ENCODE peak calls at places on chromosomes 1 and 21, in four cellular contexts. One of them, this sample, is unnamed.

GRCh38 chr1:71587961-71588360 is 507.1 kb upstream of the ZRANB2 start:
- DNase-seq in Calu3: no peak
- DNase-seq in NCI-H2029: peak
- DNase-seq in activated naive CD4-positive, alpha-beta T cell treated with Interleukin-2 at 50 U/mL for 16 hours: no peak
- DNase-seq in this sample: peak

GRCh38 chr21:34012640-34013039 is 60.7 kb upstream of the MRPS6 start:
- DNase-seq in Calu3: no peak
- DNase-seq in NCI-H2029: no peak
- DNase-seq in activated naive CD4-positive, alpha-beta T cell treated with Interleukin-2 at 50 U/mL for 16 hours: no peak
- DNase-seq in this sample: no peak

GRCh38 chr1:243818978-243819377 is 31.1 kb downstream of the AKT3 start:
- DNase-seq in NCI-H2029: no peak
- DNase-seq in Calu3: no peak
- DNase-seq in activated naive CD4-positive, alpha-beta T cell treated with Interleukin-2 at 50 U/mL for 16 hours: no peak
- DNase-seq in this sample: no peak

GRCh38 chr1:235930543-235930942 is 63.8 kb upstream of the LYST start:
- DNase-seq in NCI-H2029: no peak
- DNase-seq in activated naive CD4-positive, alpha-beta T cell treated with Interleukin-2 at 50 U/mL for 16 hours: no peak
- DNase-seq in Calu3: peak
- DNase-seq in this sample: no peak

GRCh38 chr1:214551436-214552173 is at the start of gene PTPN14:
- DNase-seq in NCI-H2029: no peak
- DNase-seq in activated naive CD4-positive, alpha-beta T cell treated with Interleukin-2 at 50 U/mL for 16 hours: no peak
- DNase-seq in Calu3: peak
- DNase-seq in this sample: no peak

GRCh38 chr1:246769306-246769705 is 45.1 kb downstream of the SCCPDH start:
- DNase-seq in Calu3: no peak
- DNase-seq in activated naive CD4-positive, alpha-beta T cell treated with Interleukin-2 at 50 U/mL for 16 hours: no peak
- DNase-seq in NCI-H2029: no peak
- DNase-seq in this sample: no peak

GRCh38 chr21:41898998-41899397 is 19.9 kb upstream of the PRDM15 start:
- DNase-seq in NCI-H2029: no peak
- DNase-seq in Calu3: no peak
- DNase-seq in activated naive CD4-positive, alpha-beta T cell treated with Interleukin-2 at 50 U/mL for 16 hours: no peak
- DNase-seq in this sample: no peak

GRCh38 chr1:59379028-59379728 is 82.3 kb downstream of the FGGY start:
- DNase-seq in Calu3: no peak
- DNase-seq in activated naive CD4-positive, alpha-beta T cell treated with Interleukin-2 at 50 U/mL for 16 hours: no peak
- DNase-seq in NCI-H2029: no peak
- DNase-seq in this sample: no peak

GRCh38 chr1:59697138-59697811 is 117.5 kb upstream of the HOOK1 start:
- DNase-seq in NCI-H2029: no peak
- DNase-seq in activated naive CD4-positive, alpha-beta T cell treated with Interleukin-2 at 50 U/mL for 16 hours: no peak
- DNase-seq in Calu3: peak
- DNase-seq in this sample: no peak

GRCh38 chr21:17343055-17343454 is 169.8 kb upstream of the CXADR start:
- DNase-seq in activated naive CD4-positive, alpha-beta T cell treated with Interleukin-2 at 50 U/mL for 16 hours: no peak
- DNase-seq in Calu3: peak
- DNase-seq in NCI-H2029: no peak
- DNase-seq in this sample: no peak

GRCh38 chr1:6384962-6385672 is 8.4 kb downstream of the ACOT7 start:
- DNase-seq in activated naive CD4-positive, alpha-beta T cell treated with Interleukin-2 at 50 U/mL for 16 hours: no peak
- DNase-seq in NCI-H2029: peak
- DNase-seq in Calu3: no peak
- DNase-seq in this sample: no peak

GRCh38 chr1:90476411-90476810 is 240.7 kb downstream of the BARHL2 start:
- DNase-seq in Calu3: no peak
- DNase-seq in NCI-H2029: no peak
- DNase-seq in activated naive CD4-positive, alpha-beta T cell treated with Interleukin-2 at 50 U/mL for 16 hours: no peak
- DNase-seq in this sample: no peak

GRCh38 chr1:78229344-78229743 is 183.6 kb downstream of the GIPC2 start:
- DNase-seq in NCI-H2029: no peak
- DNase-seq in Calu3: peak
- DNase-seq in activated naive CD4-positive, alpha-beta T cell treated with Interleukin-2 at 50 U/mL for 16 hours: no peak
- DNase-seq in this sample: no peak

GRCh38 chr1:228293393-228293792 is 85.5 kb downstream of the OBSCN start:
- DNase-seq in NCI-H2029: no peak
- DNase-seq in activated naive CD4-positive, alpha-beta T cell treated with Interleukin-2 at 50 U/mL for 16 hours: no peak
- DNase-seq in Calu3: no peak
- DNase-seq in this sample: no peak

GRCh38 chr1:105664495-105664894 is 1392.0 kb upstream of the PRMT6 start:
- DNase-seq in activated naive CD4-positive, alpha-beta T cell treated with Interleukin-2 at 50 U/mL for 16 hours: no peak
- DNase-seq in NCI-H2029: no peak
- DNase-seq in Calu3: no peak
- DNase-seq in this sample: no peak

GRCh38 chr1:59926381-59927243 is at the start of gene CYP2J2:
- DNase-seq in NCI-H2029: peak
- DNase-seq in activated naive CD4-positive, alpha-beta T cell treated with Interleukin-2 at 50 U/mL for 16 hours: peak
- DNase-seq in Calu3: peak
- DNase-seq in this sample: no peak

GRCh38 chr1:67599085-67599484 is 85.9 kb upstream of the GADD45A start:
- DNase-seq in Calu3: no peak
- DNase-seq in activated naive CD4-positive, alpha-beta T cell treated with Interleukin-2 at 50 U/mL for 16 hours: no peak
- DNase-seq in NCI-H2029: no peak
- DNase-seq in this sample: no peak

GRCh38 chr1:49597436-49597835 is 426.3 kb downstream of the AGBL4 start:
- DNase-seq in Calu3: no peak
- DNase-seq in NCI-H2029: peak
- DNase-seq in activated naive CD4-positive, alpha-beta T cell treated with Interleukin-2 at 50 U/mL for 16 hours: no peak
- DNase-seq in this sample: no peak

GRCh38 chr1:29444081-29444715 is 207.9 kb downstream of the PTPRU start:
- DNase-seq in activated naive CD4-positive, alpha-beta T cell treated with Interleukin-2 at 50 U/mL for 16 hours: no peak
- DNase-seq in NCI-H2029: no peak
- DNase-seq in Calu3: no peak
- DNase-seq in this sample: no peak

GRCh38 chr21:28268685-28269084 is 724.0 kb downstream of the LTN1 start:
- DNase-seq in activated naive CD4-positive, alpha-beta T cell treated with Interleukin-2 at 50 U/mL for 16 hours: no peak
- DNase-seq in Calu3: no peak
- DNase-seq in NCI-H2029: no peak
- DNase-seq in this sample: no peak

GRCh38 chr1:20110679-20111078 is 8.7 kb downstream of the PLA2G2D start:
- DNase-seq in NCI-H2029: no peak
- DNase-seq in activated naive CD4-positive, alpha-beta T cell treated with Interleukin-2 at 50 U/mL for 16 hours: no peak
- DNase-seq in Calu3: no peak
- DNase-seq in this sample: no peak

GRCh38 chr1:25809283-25809926 is 9.4 kb downstream of the SELENON start:
- DNase-seq in activated naive CD4-positive, alpha-beta T cell treated with Interleukin-2 at 50 U/mL for 16 hours: no peak
- DNase-seq in Calu3: no peak
- DNase-seq in NCI-H2029: no peak
- DNase-seq in this sample: no peak

GRCh38 chr1:186202174-186202843 is 172.7 kb downstream of the TPR start:
- DNase-seq in Calu3: no peak
- DNase-seq in NCI-H2029: no peak
- DNase-seq in activated naive CD4-positive, alpha-beta T cell treated with Interleukin-2 at 50 U/mL for 16 hours: no peak
- DNase-seq in this sample: no peak

GRCh38 chr1:62230724-62231123 is 36.1 kb downstream of the L1TD1 start:
- DNase-seq in NCI-H2029: no peak
- DNase-seq in activated naive CD4-positive, alpha-beta T cell treated with Interleukin-2 at 50 U/mL for 16 hours: no peak
- DNase-seq in Calu3: peak
- DNase-seq in this sample: no peak

GRCh38 chr1:167563579-167564246 is 10.2 kb upstream of the CREG1 start:
- DNase-seq in activated naive CD4-positive, alpha-beta T cell treated with Interleukin-2 at 50 U/mL for 16 hours: no peak
- DNase-seq in Calu3: peak
- DNase-seq in NCI-H2029: peak
- DNase-seq in this sample: no peak

GRCh38 chr1:79588719-79589118 is 582.2 kb upstream of the ADGRL4 start:
- DNase-seq in Calu3: no peak
- DNase-seq in activated naive CD4-positive, alpha-beta T cell treated with Interleukin-2 at 50 U/mL for 16 hours: no peak
- DNase-seq in NCI-H2029: no peak
- DNase-seq in this sample: no peak

GRCh38 chr1:165152109-165152508 is 204.4 kb downstream of the LMX1A start:
- DNase-seq in Calu3: no peak
- DNase-seq in activated naive CD4-positive, alpha-beta T cell treated with Interleukin-2 at 50 U/mL for 16 hours: no peak
- DNase-seq in NCI-H2029: no peak
- DNase-seq in this sample: no peak

GRCh38 chr21:35099310-35099709 is 50.2 kb upstream of the RUNX1 start:
- DNase-seq in NCI-H2029: no peak
- DNase-seq in Calu3: no peak
- DNase-seq in activated naive CD4-positive, alpha-beta T cell treated with Interleukin-2 at 50 U/mL for 16 hours: no peak
- DNase-seq in this sample: no peak

GRCh38 chr21:15441060-15441493 is 288.7 kb upstream of the USP25 start:
- DNase-seq in Calu3: no peak
- DNase-seq in activated naive CD4-positive, alpha-beta T cell treated with Interleukin-2 at 50 U/mL for 16 hours: no peak
- DNase-seq in NCI-H2029: no peak
- DNase-seq in this sample: no peak

GRCh38 chr1:67632356-67632755 is 52.6 kb upstream of the GADD45A start:
- DNase-seq in Calu3: no peak
- DNase-seq in activated naive CD4-positive, alpha-beta T cell treated with Interleukin-2 at 50 U/mL for 16 hours: no peak
- DNase-seq in NCI-H2029: no peak
- DNase-seq in this sample: no peak

GRCh38 chr1:147837845-147838363 is 64.7 kb upstream of the GJA8 start:
- DNase-seq in activated naive CD4-positive, alpha-beta T cell treated with Interleukin-2 at 50 U/mL for 16 hours: no peak
- DNase-seq in NCI-H2029: no peak
- DNase-seq in Calu3: no peak
- DNase-seq in this sample: no peak

GRCh38 chr21:42433946-42434551 is 30.3 kb downstream of the UBASH3A start:
- DNase-seq in Calu3: peak
- DNase-seq in NCI-H2029: no peak
- DNase-seq in activated naive CD4-positive, alpha-beta T cell treated with Interleukin-2 at 50 U/mL for 16 hours: no peak
- DNase-seq in this sample: no peak

GRCh38 chr1:71049951-71050598 is 2.5 kb upstream of the PTGER3 start:
- DNase-seq in Calu3: peak
- DNase-seq in activated naive CD4-positive, alpha-beta T cell treated with Interleukin-2 at 50 U/mL for 16 hours: no peak
- DNase-seq in NCI-H2029: peak
- DNase-seq in this sample: no peak

GRCh38 chr1:114554577-114554976 is 26.8 kb downstream of the BCAS2 start:
- DNase-seq in NCI-H2029: no peak
- DNase-seq in activated naive CD4-positive, alpha-beta T cell treated with Interleukin-2 at 50 U/mL for 16 hours: no peak
- DNase-seq in Calu3: no peak
- DNase-seq in this sample: no peak

GRCh38 chr1:116067564-116067887 is 43.7 kb upstream of the MAB21L3 start:
- DNase-seq in Calu3: no peak
- DNase-seq in NCI-H2029: no peak
- DNase-seq in activated naive CD4-positive, alpha-beta T cell treated with Interleukin-2 at 50 U/mL for 16 hours: no peak
- DNase-seq in this sample: no peak

GRCh38 chr1:31707711-31708110 is 3.9 kb upstream of the COL16A1 start:
- DNase-seq in activated naive CD4-positive, alpha-beta T cell treated with Interleukin-2 at 50 U/mL for 16 hours: no peak
- DNase-seq in NCI-H2029: no peak
- DNase-seq in Calu3: peak
- DNase-seq in this sample: no peak

GRCh38 chr1:41366428-41367101 is 5.3 kb downstream of the FOXO6 start:
- DNase-seq in activated naive CD4-positive, alpha-beta T cell treated with Interleukin-2 at 50 U/mL for 16 hours: peak
- DNase-seq in Calu3: peak
- DNase-seq in NCI-H2029: peak
- DNase-seq in this sample: peak

GRCh38 chr1:85718678-85719340 is 10.6 kb upstream of the ZNHIT6 start:
- DNase-seq in Calu3: no peak
- DNase-seq in activated naive CD4-positive, alpha-beta T cell treated with Interleukin-2 at 50 U/mL for 16 hours: no peak
- DNase-seq in NCI-H2029: no peak
- DNase-seq in this sample: no peak

This sample was measured in B cell.